ENCODE peak calls at places on chromosomes 13 and 19, in four cellular contexts. Z, A, C and Q are unnamed samples.
A peak's percentile ranks its signal among the peaks of the same experiment; 100 is the strongest.

GRCh38 chr19:29819986-29820385 is 8.2 kb downstream of the CCNE1 start:
- DNase-seq in Z (no peak), A (no peak), C (no peak), Q (no peak)

GRCh38 chr19:29143183-29143582 is 69.8 kb downstream of the UQCRFS1 start:
- DNase-seq in Z (no peak), A (no peak), C (no peak), Q (no peak)

GRCh38 chr13:29589234-29589633 is 6.3 kb downstream of the SLC7A1 start:
- DNase-seq in Z (no peak), A (peak; percentile 76), C (no peak), Q (no peak)

GRCh38 chr19:14686411-14686810 is 3.4 kb upstream of the ZNF333 start:
- DNase-seq in Z (no peak), A (no peak), C (no peak), Q (no peak)

GRCh38 chr13:80011448-80012212 is 329.3 kb downstream of the SPRY2 start:
- DNase-seq in Z (no peak), A (no peak), C (no peak), Q (no peak)

GRCh38 chr13:46143239-46143701 is 38.4 kb upstream of the CPB2 start:
- DNase-seq in Z (no peak), A (no peak), C (no peak), Q (no peak)

GRCh38 chr19:10823690-10824089 is 12.3 kb downstream of the TMED1 start:
- DNase-seq in Z (no peak), A (no peak), C (no peak), Q (no peak)

GRCh38 chr13:101452519-101453485 is at the start of gene ITGBL1:
- DNase-seq in Z (no peak), A (no peak), C (peak; percentile 27), Q (no peak)

GRCh38 chr19:57778358-57778757 is 8.9 kb downstream of the ZNF586 start:
- DNase-seq in Z (no peak), A (no peak), C (no peak), Q (no peak)

GRCh38 chr13:74841123-74841522 is 640.8 kb downstream of the TBC1D4 start:
- DNase-seq in Z (no peak), A (no peak), C (no peak), Q (no peak)

GRCh38 chr19:34363094-34363493 is 1.9 kb upstream of the GPI start:
- DNase-seq in Z (no peak), A (no peak), C (no peak), Q (no peak)

GRCh38 chr19:13526552-13526951 is 20.3 kb upstream of the CACNA1A start:
- DNase-seq in Z (no peak), A (no peak), C (no peak), Q (no peak)

DNA sequence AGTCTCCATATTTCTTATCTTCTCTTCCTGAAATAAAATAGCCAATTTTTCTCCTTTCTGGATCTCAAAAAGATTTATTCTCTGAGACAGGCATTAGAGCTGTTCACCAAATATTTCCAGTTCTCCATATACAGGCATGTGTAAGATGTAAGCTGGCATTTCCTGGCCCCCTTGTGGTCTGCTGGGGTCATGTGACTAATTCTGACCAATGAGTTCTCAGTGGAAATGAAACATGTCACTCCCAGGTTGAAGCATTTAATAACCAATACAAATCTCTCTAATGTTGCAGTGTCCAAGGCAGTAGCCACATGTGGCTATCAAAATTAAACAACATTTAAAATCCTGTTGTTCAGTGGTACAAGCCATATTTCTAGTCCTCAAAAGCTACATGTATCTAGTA is 14.8 kb upstream of the CACNA1A start:
- DNase-seq in Z (no peak), A (no peak), C (no peak), Q (no peak)
- H3K27ac ChIP-seq in Z (no peak overlapping the region), A (no peak overlapping the region), C (no peak overlapping the region), Q (no peak overlapping the region)

GRCh38 chr19:33294058-33294798 is 8.1 kb downstream of the CEBPA start:
- DNase-seq in Z (no peak), A (no peak), C (no peak), Q (no peak)

GRCh38 chr19:33290956-33291622 is 11.2 kb downstream of the CEBPA start:
- DNase-seq in Z (no peak), A (no peak), C (no peak), Q (no peak)

GRCh38 chr19:33293255-33294057 is 8.9 kb downstream of the CEBPA start:
- DNase-seq in Z (no peak), A (peak; percentile 63), C (no peak), Q (no peak)

GRCh38 chr19:33291623-33292534 is 10.5 kb downstream of the CEBPA start:
- DNase-seq in Z (no peak), A (no peak), C (no peak), Q (no peak)

GRCh38 chr19:33292595-33293254 is 9.6 kb downstream of the CEBPA start:
- DNase-seq in Z (no peak), A (no peak), C (no peak), Q (no peak)
- H3K27ac ChIP-seq in Z (no peak overlapping the region), A (peak overlapping the region; percentile 4), C (no peak overlapping the region), Q (no peak overlapping the region)

GRCh38 chr19:16069813-16070365 is 6.4 kb upstream of the TPM4 start:
- DNase-seq in Z (no peak), A (no peak), C (no peak), Q (no peak)
- H3K27ac ChIP-seq in Z (peak overlapping the region; percentile 82), A (peak overlapping the region; percentile 0), C (peak overlapping the region; percentile 87), Q (peak overlapping the region; percentile 46)

DNA sequence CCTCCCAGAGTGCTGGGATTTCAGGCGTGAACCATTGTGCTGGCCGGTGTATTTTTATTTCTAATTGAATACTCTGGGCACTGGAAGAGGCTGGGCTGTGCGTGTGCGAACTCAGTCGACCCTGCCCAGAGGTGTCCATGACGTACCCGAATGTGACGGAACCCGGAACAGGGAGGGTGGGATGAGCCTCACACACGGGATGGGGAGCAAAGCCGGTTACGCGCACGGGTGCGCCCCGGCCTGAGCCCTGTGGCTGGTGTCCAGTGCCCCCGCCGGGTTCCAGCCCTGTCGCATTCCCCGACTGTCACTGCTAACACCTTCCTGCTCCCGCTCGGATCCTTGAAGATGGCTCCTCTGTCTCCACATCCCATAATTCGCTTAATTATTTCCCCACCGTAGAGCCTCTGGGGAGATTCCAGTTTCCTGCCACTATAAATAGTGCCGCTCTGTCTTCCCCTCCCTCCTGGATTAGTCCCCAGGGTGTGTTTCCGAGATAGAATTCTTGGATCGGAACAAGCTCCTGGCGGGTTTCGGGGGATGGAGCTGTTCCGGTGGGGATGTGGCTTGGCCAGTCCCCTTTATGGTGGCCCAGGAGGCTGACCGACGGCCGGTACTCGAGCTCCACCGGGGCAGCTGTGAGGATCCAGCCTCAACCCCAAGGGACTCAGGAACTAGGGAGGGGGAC is 22.0 kb downstream of the SBNO2 start:
- DNase-seq in Z (no peak), A (no peak), C (peak; percentile 61), Q (no peak)
- H3K27ac ChIP-seq in Z (no peak overlapping the region), A (no peak overlapping the region), C (peak overlapping the region; percentile 81), Q (peak overlapping the region; percentile 13)